ENCODE peak calls at places on chromosomes 2 and 18, in four cellular contexts. One of them, this sample, is unnamed.

GRCh38 chr2:241110607-241111442 is 8.7 kb upstream of the MTERF4 start:
- DNase-seq in LHCN-M2: no peak
- DNase-seq in nephron progenitor cell: no peak
- DNase-seq in glutamatergic neuron: no peak
- DNase-seq in this sample: peak

GRCh38 chr2:98768765-98769476 is 38.0 kb upstream of the MGAT4A start:
- DNase-seq in LHCN-M2: peak
- DNase-seq in nephron progenitor cell: no peak
- DNase-seq in glutamatergic neuron: no peak
- DNase-seq in this sample: no peak

GRCh38 chr2:17752892-17753802 is 463 bp downstream of the SMC6 start:
- DNase-seq in LHCN-M2: peak
- DNase-seq in nephron progenitor cell: peak
- DNase-seq in glutamatergic neuron: peak
- DNase-seq in this sample: no peak

GRCh38 chr2:133819906-133820305 is 251.6 kb upstream of the NCKAP5 start:
- DNase-seq in LHCN-M2: peak
- DNase-seq in nephron progenitor cell: no peak
- DNase-seq in glutamatergic neuron: no peak
- DNase-seq in this sample: no peak

GRCh38 chr18:34729264-34729663 is 19.2 kb downstream of the DTNA start:
- DNase-seq in LHCN-M2: peak
- DNase-seq in nephron progenitor cell: no peak
- DNase-seq in glutamatergic neuron: no peak
- DNase-seq in this sample: no peak

GRCh38 chr2:207239754-207240494 is 74.2 kb upstream of the KLF7 start:
- DNase-seq in LHCN-M2: peak
- DNase-seq in nephron progenitor cell: no peak
- DNase-seq in glutamatergic neuron: no peak
- DNase-seq in this sample: no peak

GRCh38 chr2:159855153-159856140 is 57.4 kb upstream of the CD302 start:
- DNase-seq in LHCN-M2: peak
- DNase-seq in nephron progenitor cell: no peak
- DNase-seq in glutamatergic neuron: no peak
- DNase-seq in this sample: no peak

GRCh38 chr2:66387374-66387773 is 47.6 kb upstream of the MEIS1 start:
- DNase-seq in LHCN-M2: no peak
- DNase-seq in nephron progenitor cell: no peak
- DNase-seq in glutamatergic neuron: no peak
- DNase-seq in this sample: no peak

GRCh38 chr18:59744271-59744721 is 47.1 kb upstream of the CCBE1 start:
- DNase-seq in LHCN-M2: peak
- DNase-seq in nephron progenitor cell: no peak
- DNase-seq in glutamatergic neuron: no peak
- DNase-seq in this sample: no peak

GRCh38 chr2:47065771-47066380 is 89.2 kb downstream of the STPG4 start:
- DNase-seq in LHCN-M2: peak
- DNase-seq in nephron progenitor cell: no peak
- DNase-seq in glutamatergic neuron: no peak
- DNase-seq in this sample: no peak

GRCh38 chr2:221596192-221596591 is 24.1 kb upstream of the EPHA4 start:
- DNase-seq in LHCN-M2: peak
- DNase-seq in nephron progenitor cell: no peak
- DNase-seq in glutamatergic neuron: no peak
- DNase-seq in this sample: no peak

GRCh38 chr2:70728128-70728527 is 39.9 kb downstream of the ADD2 start:
- DNase-seq in LHCN-M2: no peak
- DNase-seq in nephron progenitor cell: no peak
- DNase-seq in glutamatergic neuron: no peak
- DNase-seq in this sample: no peak

GRCh38 chr2:33292981-33293586 is 183.4 kb upstream of the RASGRP3 start:
- DNase-seq in LHCN-M2: no peak
- DNase-seq in nephron progenitor cell: no peak
- DNase-seq in glutamatergic neuron: no peak
- DNase-seq in this sample: no peak

GRCh38 chr2:2101924-2102323 is 229.2 kb downstream of the MYT1L start:
- DNase-seq in LHCN-M2: no peak
- DNase-seq in nephron progenitor cell: no peak
- DNase-seq in glutamatergic neuron: no peak
- DNase-seq in this sample: no peak

This sample was measured in stimulated activated naive B cell treated with anti-CD40 and anti-IgM and Interleukin-4, amounts not matched to agents 10 μg/mL and 1 μg/mL and 100 μg/mL, for 72 hours.